ENCODE peak calls at places on chromosomes 2 and 18, in six cellular contexts. One of them, this sample, is unnamed. For H3K4me1, the result is how much of the 10 kb centered on the place peaks cover.

GRCh38 chr2:136025057-136025973 is 39.9 kb upstream of the DARS1 start:
- DNase-seq in GM12878: no peak
- DNase-seq in H1: peak
- DNase-seq in K562: peak
- DNase-seq in HCT116: peak
- DNase-seq in HepG2: no peak
- DNase-seq in this sample: peak

GRCh38 chr2:202278036-202278760 is 12.6 kb downstream of the NOP58 start:
- DNase-seq in HCT116: no peak
- DNase-seq in GM12878: no peak
- DNase-seq in K562: no peak
- DNase-seq in HepG2: peak
- DNase-seq in H1: no peak
- DNase-seq in this sample: no peak

GRCh38 chr2:173462908-173463840 is 108.5 kb downstream of the CDCA7 start:
- DNase-seq in HepG2: peak
- DNase-seq in H1: no peak
- DNase-seq in K562: no peak
- DNase-seq in GM12878: no peak
- DNase-seq in HCT116: no peak
- DNase-seq in this sample: no peak

GRCh38 chr2:191811807-191812602 is 34.9 kb downstream of the CAVIN2 start:
- DNase-seq in H1: peak
- DNase-seq in K562: peak
- DNase-seq in HepG2: peak
- DNase-seq in HCT116: peak
- DNase-seq in GM12878: no peak
- DNase-seq in this sample: peak

GRCh38 chr18:6280344-6280743 is 134.4 kb downstream of the L3MBTL4 start:
- DNase-seq in H1: no peak
- DNase-seq in HepG2: no peak
- DNase-seq in GM12878: no peak
- DNase-seq in HCT116: no peak
- DNase-seq in K562: no peak
- DNase-seq in this sample: no peak

GRCh38 chr18:13300029-13300428 is 81.5 kb downstream of the LDLRAD4 start:
- DNase-seq in HepG2: no peak
- DNase-seq in GM12878: no peak
- DNase-seq in H1: no peak
- DNase-seq in K562: no peak
- DNase-seq in HCT116: no peak
- DNase-seq in this sample: no peak

GRCh38 chr2:16323131-16323520 is 342.5 kb downstream of the CYRIA start:
- DNase-seq in HCT116: no peak
- DNase-seq in GM12878: no peak
- DNase-seq in K562: no peak
- DNase-seq in HepG2: no peak
- DNase-seq in H1: no peak
- DNase-seq in this sample: no peak

GRCh38 chr2:230794472-230794871 is 70.3 kb upstream of the ITM2C start:
- DNase-seq in H1: no peak
- DNase-seq in HepG2: no peak
- DNase-seq in GM12878: no peak
- DNase-seq in HCT116: no peak
- DNase-seq in K562: no peak
- DNase-seq in this sample: no peak

GRCh38 chr2:98465456-98466201 is 21.0 kb downstream of the INPP4A start:
- DNase-seq in GM12878: peak
- DNase-seq in K562: peak
- DNase-seq in H1: no peak
- DNase-seq in HCT116: no peak
- DNase-seq in HepG2: no peak
- DNase-seq in this sample: no peak

GRCh38 chr2:120673571-120674061 is 62.1 kb upstream of the GLI2 start:
- DNase-seq in H1: no peak
- DNase-seq in GM12878: no peak
- DNase-seq in K562: no peak
- DNase-seq in HCT116: no peak
- DNase-seq in HepG2: no peak
- DNase-seq in this sample: no peak

GRCh38 chr2:19623488-19623887 is 265.1 kb upstream of the OSR1 start:
- DNase-seq in HCT116: no peak
- DNase-seq in H1: no peak
- DNase-seq in GM12878: no peak
- DNase-seq in HepG2: no peak
- DNase-seq in K562: no peak
- DNase-seq in this sample: no peak

GRCh38 chr2:239898292-239898925 is 126.7 kb downstream of the NDUFA10 start:
- DNase-seq in HepG2: no peak
- DNase-seq in K562: no peak
- DNase-seq in H1: peak
- DNase-seq in HCT116: no peak
- DNase-seq in GM12878: no peak
- DNase-seq in this sample: no peak

GRCh38 chr2:85536479-85536878 is 2.5 kb upstream of the MAT2A start:
- DNase-seq in K562: no peak
- DNase-seq in GM12878: no peak
- DNase-seq in HepG2: no peak
- DNase-seq in H1: no peak
- DNase-seq in HCT116: no peak
- DNase-seq in this sample: no peak

GRCh38 chr2:26186371-26186770 is 13.5 kb downstream of the GAREM2 start:
- DNase-seq in H1: no peak
- DNase-seq in K562: no peak
- DNase-seq in HCT116: no peak
- DNase-seq in HepG2: no peak
- DNase-seq in GM12878: no peak
- DNase-seq in this sample: no peak

GRCh38 chr2:25347205-25347815 is 5.6 kb upstream of the DNMT3A start:
- DNase-seq in GM12878: no peak
- DNase-seq in HepG2: no peak
- DNase-seq in H1: no peak
- DNase-seq in K562: no peak
- DNase-seq in HCT116: peak
- DNase-seq in this sample: no peak

GRCh38 chr2:149989447-149990063 is 402.0 kb upstream of the MMADHC start:
- DNase-seq in HepG2: peak
- DNase-seq in GM12878: no peak
- DNase-seq in K562: no peak
- DNase-seq in HCT116: no peak
- DNase-seq in H1: no peak
- DNase-seq in this sample: no peak

GRCh38 chr2:86821306-86821705 is 30.6 kb upstream of the CD8A start:
- DNase-seq in H1: no peak
- DNase-seq in GM12878: no peak
- DNase-seq in K562: no peak
- DNase-seq in HCT116: no peak
- DNase-seq in HepG2: no peak
- DNase-seq in this sample: no peak

GRCh38 chr2:47271054-47272000 is 116.2 kb upstream of the STPG4 start:
- DNase-seq in HepG2: no peak
- DNase-seq in H1: no peak
- DNase-seq in GM12878: no peak
- DNase-seq in HCT116: no peak
- DNase-seq in K562: no peak
- DNase-seq in this sample: no peak

GRCh38 chr2:224426650-224427049 is 24.7 kb upstream of the FAM124B start:
- DNase-seq in GM12878: no peak
- DNase-seq in HCT116: no peak
- DNase-seq in HepG2: no peak
- DNase-seq in H1: no peak
- DNase-seq in K562: no peak
- DNase-seq in this sample: no peak

GRCh38 chr2:216636570-216637450 is 3.6 kb downstream of the IGFBP2 start:
- DNase-seq in GM12878: no peak
- DNase-seq in H1: peak
- DNase-seq in K562: peak
- DNase-seq in HepG2: peak
- DNase-seq in HCT116: peak
- DNase-seq in this sample: no peak

GRCh38 chr2:138956116-138956515 is 175.9 kb upstream of the NXPH2 start:
- DNase-seq in HepG2: no peak
- DNase-seq in K562: no peak
- DNase-seq in GM12878: no peak
- DNase-seq in HCT116: no peak
- DNase-seq in H1: no peak
- DNase-seq in this sample: no peak

GRCh38 chr2:54545700-54546450 is 89.7 kb downstream of the SPTBN1 start:
- DNase-seq in HCT116: no peak
- DNase-seq in GM12878: no peak
- DNase-seq in K562: no peak
- DNase-seq in H1: no peak
- DNase-seq in HepG2: peak
- DNase-seq in this sample: no peak

GRCh38 chr2:70250434-70250833 is 2.0 kb upstream of the TIA1 start:
- DNase-seq in HCT116: no peak
- DNase-seq in K562: no peak
- DNase-seq in HepG2: no peak
- DNase-seq in GM12878: no peak
- DNase-seq in H1: peak
- DNase-seq in this sample: no peak

GRCh38 chr2:46257476-46257875 is 39.7 kb upstream of the EPAS1 start:
- DNase-seq in GM12878: no peak
- DNase-seq in K562: no peak
- DNase-seq in HCT116: no peak
- DNase-seq in HepG2: no peak
- DNase-seq in H1: no peak
- DNase-seq in this sample: no peak
- TF ChIP-seq ZNF274 in GM12878: no peak
- TF ChIP-seq ZNF274 in K562: no peak
- TF ChIP-seq ZNF274 in HCT116: no peak
- TF ChIP-seq ZNF274 in HepG2: no peak
- TF ChIP-seq ZNF274 in H1: no peak
- TF ChIP-seq ZNF274 in this sample: no peak

DNA sequence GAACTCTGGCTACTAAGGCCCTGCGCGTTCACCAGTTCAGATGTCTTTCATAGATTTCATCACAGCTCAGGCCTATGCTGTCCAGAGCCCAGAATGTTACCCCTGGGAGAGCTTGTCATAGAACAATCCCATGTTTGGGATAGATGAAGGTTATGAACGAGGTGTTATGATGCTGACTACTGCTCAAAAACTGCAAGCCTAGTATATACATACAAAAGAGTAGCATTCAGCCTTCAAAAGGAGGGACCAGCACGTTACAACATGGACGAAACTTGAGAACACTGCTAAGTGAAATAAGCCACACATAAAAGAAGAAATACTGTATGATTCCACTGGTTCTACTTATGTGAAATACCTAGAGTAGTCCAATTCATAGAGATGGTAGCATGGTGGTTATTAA is 401.9 kb downstream of the NBAS start:
- DNase-seq in HepG2: no peak
- DNase-seq in H1: no peak
- DNase-seq in K562: no peak
- DNase-seq in HCT116: no peak
- DNase-seq in GM12878: no peak
- DNase-seq in this sample: no peak
- H3K4me1 ChIP-seq in HepG2: under half
- H3K4me1 ChIP-seq in H1: under half
- H3K4me1 ChIP-seq in K562: under half
- H3K4me1 ChIP-seq in HCT116: under half
- H3K4me1 ChIP-seq in GM12878: under half
- H3K4me1 ChIP-seq in this sample: under half

GRCh38 chr18:46163941-46164499 is 59.8 kb downstream of the HAUS1 start:
- DNase-seq in GM12878: no peak
- DNase-seq in HCT116: no peak
- DNase-seq in K562: peak
- DNase-seq in H1: no peak
- DNase-seq in HepG2: no peak
- DNase-seq in this sample: no peak

GRCh38 chr18:46167971-46168370 is 63.8 kb downstream of the HAUS1 start:
- DNase-seq in GM12878: peak
- DNase-seq in HepG2: no peak
- DNase-seq in H1: no peak
- DNase-seq in K562: no peak
- DNase-seq in HCT116: no peak
- DNase-seq in this sample: no peak

GRCh38 chr18:46169464-46169941 is 65.3 kb downstream of the HAUS1 start:
- DNase-seq in HepG2: peak
- DNase-seq in H1: no peak
- DNase-seq in K562: peak
- DNase-seq in HCT116: no peak
- DNase-seq in GM12878: no peak
- DNase-seq in this sample: no peak

GRCh38 chr18:46164920-46165319 is 60.7 kb downstream of the HAUS1 start:
- DNase-seq in HepG2: no peak
- DNase-seq in HCT116: no peak
- DNase-seq in H1: no peak
- DNase-seq in GM12878: no peak
- DNase-seq in K562: no peak
- DNase-seq in this sample: no peak

DNA sequence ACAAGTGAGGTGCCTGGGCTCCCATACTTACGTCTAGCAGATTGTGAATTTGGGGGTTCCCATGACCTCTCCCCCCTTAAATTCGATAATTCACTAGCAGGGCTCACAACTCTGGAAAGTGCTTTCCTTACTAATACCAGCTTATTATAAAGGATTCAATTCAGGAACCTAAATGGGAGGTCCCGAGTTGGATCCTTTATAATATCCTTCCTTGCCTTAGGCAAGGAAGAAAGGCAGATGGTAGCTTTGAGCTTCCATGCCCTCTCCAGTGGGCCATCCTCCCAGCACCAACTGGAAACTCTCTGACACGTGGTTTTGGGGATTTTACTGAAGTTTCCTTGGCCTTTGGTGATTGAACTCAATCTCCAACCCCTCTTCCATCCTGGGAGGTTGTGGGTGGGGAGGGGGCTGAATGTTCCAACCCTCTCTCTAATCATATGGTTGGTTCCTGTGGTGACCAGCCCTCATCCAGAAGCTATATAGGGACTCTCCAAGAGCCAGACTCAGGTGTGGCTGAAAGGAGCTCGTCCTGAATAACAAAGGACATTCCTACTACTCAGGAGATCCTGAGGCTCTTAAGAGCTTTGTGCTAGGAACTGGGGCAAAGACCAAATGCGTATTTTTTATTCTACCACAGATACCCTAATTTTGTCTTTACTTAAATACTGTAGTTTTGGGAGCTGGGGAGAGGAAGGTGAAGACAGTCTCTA is 62.2 kb downstream of the HAUS1 start:
- DNase-seq in HCT116: no peak
- DNase-seq in K562: no peak
- DNase-seq in GM12878: no peak
- DNase-seq in H1: no peak
- DNase-seq in HepG2: no peak
- DNase-seq in this sample: no peak
- H3K9ac ChIP-seq in HCT116: no peak
- H3K9ac ChIP-seq in K562: no peak
- H3K9ac ChIP-seq in GM12878: no peak
- H3K9ac ChIP-seq in H1: no peak
- H3K9ac ChIP-seq in HepG2: no peak
- H3K9ac ChIP-seq in this sample: no peak

DNA sequence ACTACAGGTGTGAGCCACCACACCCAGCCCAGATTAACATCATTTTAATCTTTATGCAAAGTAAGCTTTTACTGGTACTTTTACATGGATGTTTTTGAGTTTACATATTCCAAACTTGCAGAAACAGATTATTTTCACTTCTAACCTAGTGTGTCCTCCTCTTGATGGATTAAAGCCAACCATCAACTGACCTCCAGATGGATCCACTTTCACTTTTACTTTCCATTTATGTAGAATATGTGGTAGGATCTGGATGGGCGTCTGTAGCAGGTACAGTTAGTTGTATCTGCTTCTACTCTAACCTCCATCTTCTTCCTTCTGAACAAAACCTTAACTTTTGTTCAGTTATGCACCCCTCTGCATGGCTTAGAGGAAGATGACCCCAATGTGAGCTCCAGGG is 264.1 kb downstream of the CDH20 start:
- DNase-seq in K562: no peak
- DNase-seq in HCT116: no peak
- DNase-seq in GM12878: no peak
- DNase-seq in H1: no peak
- DNase-seq in HepG2: no peak
- DNase-seq in this sample: no peak
- TF ChIP-seq ZNF274 in K562: no peak
- TF ChIP-seq ZNF274 in HCT116: no peak
- TF ChIP-seq ZNF274 in GM12878: no peak
- TF ChIP-seq ZNF274 in H1: no peak
- TF ChIP-seq ZNF274 in HepG2: no peak
- TF ChIP-seq ZNF274 in this sample: no peak

This sample was measured in NT2/D1.